ENCODE peak calls at places on chromosome 7, in eight cellular contexts. One of them, this sample, is unnamed.

GRCh38 chr7:105766421-105767191 is 109.8 kb downstream of the ATXN7L1 start:
- DNase-seq in GM23338: no peak
- DNase-seq in endodermal cell: no peak
- DNase-seq in A673: no peak
- DNase-seq in GM06990: peak
- DNase-seq in psoas muscle: no peak
- DNase-seq in NT2/D1: no peak
- DNase-seq in CD4-positive, CD25-positive, alpha-beta regulatory T cell: no peak
- DNase-seq in this sample: no peak

GRCh38 chr7:54904986-54905385 is 113.8 kb upstream of the EGFR start:
- DNase-seq in GM23338: no peak
- DNase-seq in endodermal cell: no peak
- DNase-seq in A673: no peak
- DNase-seq in GM06990: no peak
- DNase-seq in psoas muscle: no peak
- DNase-seq in NT2/D1: no peak
- DNase-seq in CD4-positive, CD25-positive, alpha-beta regulatory T cell: no peak
- DNase-seq in this sample: no peak

GRCh38 chr7:40234046-40234445 is 99.2 kb downstream of the SUGCT start:
- DNase-seq in GM23338: peak
- DNase-seq in endodermal cell: no peak
- DNase-seq in A673: no peak
- DNase-seq in GM06990: no peak
- DNase-seq in psoas muscle: no peak
- DNase-seq in NT2/D1: no peak
- DNase-seq in CD4-positive, CD25-positive, alpha-beta regulatory T cell: no peak
- DNase-seq in this sample: peak

GRCh38 chr7:151714201-151714600 is 162.7 kb downstream of the PRKAG2 start:
- DNase-seq in GM23338: no peak
- DNase-seq in endodermal cell: no peak
- DNase-seq in A673: no peak
- DNase-seq in GM06990: no peak
- DNase-seq in psoas muscle: peak
- DNase-seq in NT2/D1: no peak
- DNase-seq in CD4-positive, CD25-positive, alpha-beta regulatory T cell: no peak
- DNase-seq in this sample: no peak

GRCh38 chr7:34041716-34042115 is 136.4 kb downstream of the BMPER start:
- DNase-seq in GM23338: no peak
- DNase-seq in endodermal cell: no peak
- DNase-seq in A673: no peak
- DNase-seq in GM06990: no peak
- DNase-seq in psoas muscle: no peak
- DNase-seq in NT2/D1: no peak
- DNase-seq in CD4-positive, CD25-positive, alpha-beta regulatory T cell: no peak
- DNase-seq in this sample: no peak

GRCh38 chr7:36054642-36055041 is 98.4 kb upstream of the EEPD1 start:
- DNase-seq in GM23338: no peak
- DNase-seq in endodermal cell: no peak
- DNase-seq in A673: no peak
- DNase-seq in GM06990: no peak
- DNase-seq in psoas muscle: no peak
- DNase-seq in NT2/D1: no peak
- DNase-seq in CD4-positive, CD25-positive, alpha-beta regulatory T cell: no peak
- DNase-seq in this sample: no peak

GRCh38 chr7:135801045-135801693 is 52.6 kb upstream of the FAM180A start:
- DNase-seq in GM23338: peak
- DNase-seq in endodermal cell: peak
- DNase-seq in A673: peak
- DNase-seq in GM06990: peak
- DNase-seq in psoas muscle: no peak
- DNase-seq in NT2/D1: peak
- DNase-seq in CD4-positive, CD25-positive, alpha-beta regulatory T cell: peak
- DNase-seq in this sample: no peak

GRCh38 chr7:75928600-75928939 is 13.6 kb downstream of the POR start:
- DNase-seq in GM23338: no peak
- DNase-seq in endodermal cell: no peak
- DNase-seq in A673: no peak
- DNase-seq in GM06990: peak
- DNase-seq in psoas muscle: peak
- DNase-seq in NT2/D1: no peak
- DNase-seq in CD4-positive, CD25-positive, alpha-beta regulatory T cell: no peak
- DNase-seq in this sample: no peak

GRCh38 chr7:55469271-55469681 is 103.0 kb downstream of the VOPP1 start:
- DNase-seq in GM23338: no peak
- DNase-seq in endodermal cell: no peak
- DNase-seq in A673: no peak
- DNase-seq in GM06990: no peak
- DNase-seq in psoas muscle: no peak
- DNase-seq in NT2/D1: no peak
- DNase-seq in CD4-positive, CD25-positive, alpha-beta regulatory T cell: peak
- DNase-seq in this sample: no peak

GRCh38 chr7:105978035-105978434 is 15.0 kb downstream of the CDHR3 start:
- DNase-seq in GM23338: no peak
- DNase-seq in endodermal cell: no peak
- DNase-seq in A673: no peak
- DNase-seq in GM06990: no peak
- DNase-seq in psoas muscle: no peak
- DNase-seq in NT2/D1: no peak
- DNase-seq in CD4-positive, CD25-positive, alpha-beta regulatory T cell: no peak
- DNase-seq in this sample: no peak

GRCh38 chr7:100571829-100572116 is 1.9 kb downstream of the SAP25 start:
- DNase-seq in GM23338: peak
- DNase-seq in endodermal cell: peak
- DNase-seq in A673: no peak
- DNase-seq in GM06990: no peak
- DNase-seq in psoas muscle: no peak
- DNase-seq in NT2/D1: no peak
- DNase-seq in CD4-positive, CD25-positive, alpha-beta regulatory T cell: no peak
- DNase-seq in this sample: no peak

GRCh38 chr7:102306916-102307677 is 20.4 kb downstream of the SH2B2 start:
- DNase-seq in GM23338: peak
- DNase-seq in endodermal cell: peak
- DNase-seq in A673: no peak
- DNase-seq in GM06990: peak
- DNase-seq in psoas muscle: peak
- DNase-seq in NT2/D1: peak
- DNase-seq in CD4-positive, CD25-positive, alpha-beta regulatory T cell: peak
- DNase-seq in this sample: peak

GRCh38 chr7:140433396-140433795 is 29.5 kb downstream of the RAB19 start:
- DNase-seq in GM23338: no peak
- DNase-seq in endodermal cell: no peak
- DNase-seq in A673: no peak
- DNase-seq in GM06990: no peak
- DNase-seq in psoas muscle: no peak
- DNase-seq in NT2/D1: no peak
- DNase-seq in CD4-positive, CD25-positive, alpha-beta regulatory T cell: no peak
- DNase-seq in this sample: no peak

GRCh38 chr7:140440593-140440992 is 36.7 kb downstream of the RAB19 start:
- DNase-seq in GM23338: no peak
- DNase-seq in endodermal cell: no peak
- DNase-seq in A673: no peak
- DNase-seq in GM06990: no peak
- DNase-seq in psoas muscle: no peak
- DNase-seq in NT2/D1: no peak
- DNase-seq in CD4-positive, CD25-positive, alpha-beta regulatory T cell: no peak
- DNase-seq in this sample: no peak

GRCh38 chr7:140439359-140439758 is 35.5 kb downstream of the RAB19 start:
- DNase-seq in GM23338: no peak
- DNase-seq in endodermal cell: no peak
- DNase-seq in A673: no peak
- DNase-seq in GM06990: no peak
- DNase-seq in psoas muscle: no peak
- DNase-seq in NT2/D1: no peak
- DNase-seq in CD4-positive, CD25-positive, alpha-beta regulatory T cell: no peak
- DNase-seq in this sample: no peak

DNA sequence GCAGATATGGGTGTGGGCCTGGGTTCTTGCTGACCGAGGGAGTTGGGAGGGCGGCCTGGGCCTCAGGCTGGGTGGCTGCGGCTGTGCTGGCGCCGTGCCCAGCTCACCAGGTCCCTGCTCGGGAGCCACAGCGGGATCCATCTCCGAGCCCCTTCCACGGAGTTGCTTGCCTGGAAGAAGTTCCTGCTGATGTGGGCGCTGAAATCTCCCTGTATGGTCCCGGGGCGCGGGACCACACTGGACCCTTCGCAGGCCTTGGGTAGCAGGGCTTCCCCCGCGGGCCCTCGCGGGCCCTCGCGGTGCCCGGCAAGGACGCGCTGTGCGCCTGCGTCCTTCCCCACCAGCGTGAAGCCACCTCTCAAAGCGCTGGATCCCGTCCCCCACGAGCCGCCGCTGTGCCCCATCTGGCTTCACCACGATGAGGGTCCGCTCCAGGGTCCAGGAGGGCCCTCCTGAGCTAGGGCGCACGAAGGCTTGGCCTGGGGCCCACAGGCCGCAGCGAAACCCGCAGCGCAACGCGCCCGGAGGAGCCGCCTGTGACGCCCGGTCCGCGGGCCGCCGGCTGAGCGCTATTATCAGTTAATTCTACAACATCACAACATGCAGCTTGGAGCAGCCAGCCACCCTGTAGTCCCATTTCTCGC is 31.5 kb downstream of the RAB19 start:
- DNase-seq in GM23338: peak
- DNase-seq in endodermal cell: peak
- DNase-seq in A673: no peak
- DNase-seq in GM06990: no peak
- DNase-seq in psoas muscle: no peak
- DNase-seq in NT2/D1: no peak
- DNase-seq in CD4-positive, CD25-positive, alpha-beta regulatory T cell: no peak
- DNase-seq in this sample: no peak
- H3K4me3 ChIP-seq in GM23338: peak
- H3K4me3 ChIP-seq in endodermal cell: no peak
- H3K4me3 ChIP-seq in A673: peak
- H3K4me3 ChIP-seq in GM06990: no peak
- H3K4me3 ChIP-seq in psoas muscle: peak
- H3K4me3 ChIP-seq in NT2/D1: no peak
- H3K4me3 ChIP-seq in CD4-positive, CD25-positive, alpha-beta regulatory T cell: no peak
- H3K4me3 ChIP-seq in this sample: peak

DNA sequence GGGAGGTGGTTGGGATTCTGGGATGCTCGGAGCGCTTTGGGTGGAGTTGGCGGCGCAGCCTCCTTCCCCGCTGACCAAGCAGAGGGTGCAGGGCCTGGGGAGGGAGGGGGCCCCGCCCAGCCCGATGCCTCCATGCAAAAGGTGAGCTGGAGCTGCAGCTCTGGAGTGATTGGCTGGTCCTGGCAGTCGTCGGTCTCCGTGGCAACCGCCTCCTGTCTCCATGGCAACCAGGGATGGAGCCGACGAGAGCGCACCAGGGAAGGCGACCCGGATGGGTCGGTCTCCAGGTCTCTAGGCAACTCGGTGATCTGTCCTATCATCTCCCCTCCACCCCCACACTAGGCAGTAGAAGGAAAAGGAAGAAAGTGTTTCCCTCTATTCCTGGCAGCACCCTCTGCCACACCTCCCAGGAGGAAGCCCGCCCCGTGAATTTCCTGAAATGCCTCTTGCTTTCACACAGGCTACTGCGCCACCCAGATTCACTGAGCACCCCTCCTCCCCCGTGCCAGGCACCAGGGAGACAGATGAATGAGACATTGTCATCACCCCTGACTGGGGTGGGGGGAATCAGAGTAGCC is 634 bp upstream of the NACAD start:
- DNase-seq in GM23338: peak
- DNase-seq in endodermal cell: peak
- DNase-seq in A673: peak
- DNase-seq in GM06990: peak
- DNase-seq in psoas muscle: peak
- DNase-seq in NT2/D1: peak
- DNase-seq in CD4-positive, CD25-positive, alpha-beta regulatory T cell: peak
- DNase-seq in this sample: peak
- H3K4me3 ChIP-seq in GM23338: peak
- H3K4me3 ChIP-seq in endodermal cell: peak
- H3K4me3 ChIP-seq in A673: peak
- H3K4me3 ChIP-seq in GM06990: peak
- H3K4me3 ChIP-seq in psoas muscle: peak
- H3K4me3 ChIP-seq in NT2/D1: peak
- H3K4me3 ChIP-seq in CD4-positive, CD25-positive, alpha-beta regulatory T cell: no peak
- H3K4me3 ChIP-seq in this sample: peak

GRCh38 chr7:114087674-114088539 is 169.1 kb upstream of the PPP1R3A start:
- DNase-seq in GM23338: peak
- DNase-seq in endodermal cell: peak
- DNase-seq in A673: no peak
- DNase-seq in GM06990: no peak
- DNase-seq in psoas muscle: peak
- DNase-seq in NT2/D1: no peak
- DNase-seq in CD4-positive, CD25-positive, alpha-beta regulatory T cell: no peak
- DNase-seq in this sample: no peak

GRCh38 chr7:114085592-114086490 is 167.0 kb upstream of the PPP1R3A start:
- DNase-seq in GM23338: peak
- DNase-seq in endodermal cell: peak
- DNase-seq in A673: peak
- DNase-seq in GM06990: peak
- DNase-seq in psoas muscle: peak
- DNase-seq in NT2/D1: peak
- DNase-seq in CD4-positive, CD25-positive, alpha-beta regulatory T cell: no peak
- DNase-seq in this sample: peak

GRCh38 chr7:114086906-114087651 is 168.3 kb upstream of the PPP1R3A start:
- DNase-seq in GM23338: peak
- DNase-seq in endodermal cell: peak
- DNase-seq in A673: peak
- DNase-seq in GM06990: no peak
- DNase-seq in psoas muscle: peak
- DNase-seq in NT2/D1: no peak
- DNase-seq in CD4-positive, CD25-positive, alpha-beta regulatory T cell: no peak
- DNase-seq in this sample: no peak

GRCh38 chr7:114085313-114085591 is 166.4 kb upstream of the PPP1R3A start:
- DNase-seq in GM23338: peak
- DNase-seq in endodermal cell: no peak
- DNase-seq in A673: no peak
- DNase-seq in GM06990: no peak
- DNase-seq in psoas muscle: no peak
- DNase-seq in NT2/D1: no peak
- DNase-seq in CD4-positive, CD25-positive, alpha-beta regulatory T cell: no peak
- DNase-seq in this sample: no peak

GRCh38 chr7:114086491-114086905 is 167.7 kb upstream of the PPP1R3A start:
- DNase-seq in GM23338: peak
- DNase-seq in endodermal cell: no peak
- DNase-seq in A673: peak
- DNase-seq in GM06990: peak
- DNase-seq in psoas muscle: peak
- DNase-seq in NT2/D1: no peak
- DNase-seq in CD4-positive, CD25-positive, alpha-beta regulatory T cell: no peak
- DNase-seq in this sample: peak
- H3K4me3 ChIP-seq in GM23338: peak
- H3K4me3 ChIP-seq in endodermal cell: peak
- H3K4me3 ChIP-seq in A673: peak
- H3K4me3 ChIP-seq in GM06990: peak
- H3K4me3 ChIP-seq in psoas muscle: peak
- H3K4me3 ChIP-seq in NT2/D1: peak
- H3K4me3 ChIP-seq in CD4-positive, CD25-positive, alpha-beta regulatory T cell: no peak
- H3K4me3 ChIP-seq in this sample: peak

GRCh38 chr7:2530076-2530967 is 10.7 kb downstream of the LFNG start:
- DNase-seq in GM23338: no peak
- DNase-seq in endodermal cell: no peak
- DNase-seq in A673: no peak
- DNase-seq in GM06990: peak
- DNase-seq in psoas muscle: peak
- DNase-seq in NT2/D1: no peak
- DNase-seq in CD4-positive, CD25-positive, alpha-beta regulatory T cell: peak
- DNase-seq in this sample: no peak
- H3K4me3 ChIP-seq in GM23338: no peak
- H3K4me3 ChIP-seq in endodermal cell: no peak
- H3K4me3 ChIP-seq in A673: no peak
- H3K4me3 ChIP-seq in GM06990: no peak
- H3K4me3 ChIP-seq in psoas muscle: no peak
- H3K4me3 ChIP-seq in NT2/D1: no peak
- H3K4me3 ChIP-seq in CD4-positive, CD25-positive, alpha-beta regulatory T cell: peak
- H3K4me3 ChIP-seq in this sample: no peak

GRCh38 chr7:1460757-1461639 is 1.7 kb upstream of the MICALL2 start:
- DNase-seq in GM23338: peak
- DNase-seq in endodermal cell: peak
- DNase-seq in A673: no peak
- DNase-seq in GM06990: no peak
- DNase-seq in psoas muscle: peak
- DNase-seq in NT2/D1: no peak
- DNase-seq in CD4-positive, CD25-positive, alpha-beta regulatory T cell: no peak
- DNase-seq in this sample: peak
- H3K4me3 ChIP-seq in GM23338: no peak
- H3K4me3 ChIP-seq in endodermal cell: no peak
- H3K4me3 ChIP-seq in A673: no peak
- H3K4me3 ChIP-seq in GM06990: no peak
- H3K4me3 ChIP-seq in psoas muscle: peak
- H3K4me3 ChIP-seq in NT2/D1: no peak
- H3K4me3 ChIP-seq in CD4-positive, CD25-positive, alpha-beta regulatory T cell: no peak
- H3K4me3 ChIP-seq in this sample: peak